ENCODE peak calls at places on chromosome 10, in nine cellular contexts. One of them, this sample, is unnamed.

GRCh38 chr10:17043586-17043985 is 86.0 kb downstream of the CUBN start:
- DNase-seq in stimulated activated CD8-positive, alpha-beta memory T cell treated with anti-CD3 and anti-CD28 coated beads, Interleukin-7, amount 100 ng/mL, for 1 hour: no peak
- DNase-seq in T-helper 9 cell: no peak
- DNase-seq in COR-L47: no peak
- DNase-seq in NCI-H2029 treated with DMSO at 0.1 percent for 48 hours: no peak
- DNase-seq in cerebellar cortex: no peak
- DNase-seq in HTR-8/SVneo: no peak
- DNase-seq in M059J: no peak
- DNase-seq in ureter: no peak
- DNase-seq in this sample: no peak

GRCh38 chr10:25226775-25227682 is 52.2 kb downstream of the GPR158 start:
- DNase-seq in ureter: peak; percentile 45
- DNase-seq in HTR-8/SVneo: peak; percentile 20
- DNase-seq in stimulated activated CD8-positive, alpha-beta memory T cell treated with anti-CD3 and anti-CD28 coated beads, Interleukin-7, amount 100 ng/mL, for 1 hour: no peak
- DNase-seq in T-helper 9 cell: no peak
- DNase-seq in NCI-H2029 treated with DMSO at 0.1 percent for 48 hours: no peak
- DNase-seq in COR-L47: peak; percentile 13
- DNase-seq in cerebellar cortex: peak; percentile 66
- DNase-seq in M059J: peak; percentile 24
- DNase-seq in this sample: no peak

GRCh38 chr10:9024210-9024609 is 969.7 kb downstream of the GATA3 start:
- DNase-seq in COR-L47: no peak
- DNase-seq in stimulated activated CD8-positive, alpha-beta memory T cell treated with anti-CD3 and anti-CD28 coated beads, Interleukin-7, amount 100 ng/mL, for 1 hour: no peak
- DNase-seq in NCI-H2029 treated with DMSO at 0.1 percent for 48 hours: no peak
- DNase-seq in HTR-8/SVneo: no peak
- DNase-seq in T-helper 9 cell: no peak
- DNase-seq in cerebellar cortex: no peak
- DNase-seq in ureter: no peak
- DNase-seq in M059J: no peak
- DNase-seq in this sample: no peak

GRCh38 chr10:133236411-133237240 is 1.0 kb upstream of the VENTX start:
- DNase-seq in T-helper 9 cell: no peak
- DNase-seq in COR-L47: no peak
- DNase-seq in NCI-H2029 treated with DMSO at 0.1 percent for 48 hours: no peak
- DNase-seq in cerebellar cortex: no peak
- DNase-seq in HTR-8/SVneo: no peak
- DNase-seq in M059J: no peak
- DNase-seq in ureter: no peak
- DNase-seq in stimulated activated CD8-positive, alpha-beta memory T cell treated with anti-CD3 and anti-CD28 coated beads, Interleukin-7, amount 100 ng/mL, for 1 hour: no peak
- DNase-seq in this sample: no peak

GRCh38 chr10:2920166-2920565 is 147.2 kb upstream of the PFKP start:
- DNase-seq in T-helper 9 cell: no peak
- DNase-seq in COR-L47: no peak
- DNase-seq in stimulated activated CD8-positive, alpha-beta memory T cell treated with anti-CD3 and anti-CD28 coated beads, Interleukin-7, amount 100 ng/mL, for 1 hour: no peak
- DNase-seq in cerebellar cortex: no peak
- DNase-seq in NCI-H2029 treated with DMSO at 0.1 percent for 48 hours: no peak
- DNase-seq in M059J: no peak
- DNase-seq in ureter: no peak
- DNase-seq in HTR-8/SVneo: no peak
- DNase-seq in this sample: no peak

GRCh38 chr10:110336111-110336721 is 31.5 kb upstream of the SMNDC1 start:
- DNase-seq in T-helper 9 cell: no peak
- DNase-seq in HTR-8/SVneo: peak; percentile 58
- DNase-seq in cerebellar cortex: peak; percentile 46
- DNase-seq in ureter: no peak
- DNase-seq in NCI-H2029 treated with DMSO at 0.1 percent for 48 hours: no peak
- DNase-seq in COR-L47: no peak
- DNase-seq in stimulated activated CD8-positive, alpha-beta memory T cell treated with anti-CD3 and anti-CD28 coated beads, Interleukin-7, amount 100 ng/mL, for 1 hour: no peak
- DNase-seq in M059J: peak; percentile 96
- DNase-seq in this sample: no peak

GRCh38 chr10:4691776-4692175 is 134.2 kb upstream of the AKR1E2 start:
- DNase-seq in COR-L47: no peak
- DNase-seq in M059J: peak; percentile 63
- DNase-seq in cerebellar cortex: no peak
- DNase-seq in NCI-H2029 treated with DMSO at 0.1 percent for 48 hours: no peak
- DNase-seq in HTR-8/SVneo: peak; percentile 30
- DNase-seq in T-helper 9 cell: no peak
- DNase-seq in stimulated activated CD8-positive, alpha-beta memory T cell treated with anti-CD3 and anti-CD28 coated beads, Interleukin-7, amount 100 ng/mL, for 1 hour: no peak
- DNase-seq in ureter: no peak
- DNase-seq in this sample: no peak

GRCh38 chr10:127148066-127148932 is 48.1 kb downstream of the INSYN2A start:
- DNase-seq in NCI-H2029 treated with DMSO at 0.1 percent for 48 hours: no peak
- DNase-seq in M059J: peak; percentile 89
- DNase-seq in stimulated activated CD8-positive, alpha-beta memory T cell treated with anti-CD3 and anti-CD28 coated beads, Interleukin-7, amount 100 ng/mL, for 1 hour: no peak
- DNase-seq in cerebellar cortex: no peak
- DNase-seq in T-helper 9 cell: no peak
- DNase-seq in HTR-8/SVneo: peak; percentile 41
- DNase-seq in ureter: no peak
- DNase-seq in COR-L47: no peak
- DNase-seq in this sample: no peak

GRCh38 chr10:44380829-44381600 is 3.9 kb downstream of the CXCL12 start:
- DNase-seq in HTR-8/SVneo: no peak
- DNase-seq in cerebellar cortex: peak; percentile 59
- DNase-seq in T-helper 9 cell: no peak
- DNase-seq in NCI-H2029 treated with DMSO at 0.1 percent for 48 hours: no peak
- DNase-seq in M059J: no peak
- DNase-seq in COR-L47: no peak
- DNase-seq in ureter: no peak
- DNase-seq in stimulated activated CD8-positive, alpha-beta memory T cell treated with anti-CD3 and anti-CD28 coated beads, Interleukin-7, amount 100 ng/mL, for 1 hour: no peak
- DNase-seq in this sample: no peak

GRCh38 chr10:131569851-131570715 is 258.6 kb upstream of the TCERG1L start:
- DNase-seq in cerebellar cortex: no peak
- DNase-seq in NCI-H2029 treated with DMSO at 0.1 percent for 48 hours: no peak
- DNase-seq in HTR-8/SVneo: no peak
- DNase-seq in ureter: peak; percentile 29
- DNase-seq in stimulated activated CD8-positive, alpha-beta memory T cell treated with anti-CD3 and anti-CD28 coated beads, Interleukin-7, amount 100 ng/mL, for 1 hour: no peak
- DNase-seq in T-helper 9 cell: no peak
- DNase-seq in COR-L47: no peak
- DNase-seq in M059J: no peak
- DNase-seq in this sample: no peak